ENCODE peak calls at places on chromosomes 4 and X, in seven cellular contexts. One of them, this sample, is unnamed.

GRCh38 chrX:72662020-72662747 is 51.9 kb downstream of the PHKA1 start:
- DNase-seq in WTC11: no peak
- DNase-seq in MM.1S: no peak
- DNase-seq in H9: no peak
- DNase-seq in AG09309: no peak
- DNase-seq in heart left ventricle: no peak
- DNase-seq in foreskin fibroblast: no peak
- DNase-seq in this sample: no peak

GRCh38 chr4:118087366-118087765 is 53.1 kb downstream of the NDST3 start:
- DNase-seq in WTC11: no peak
- DNase-seq in MM.1S: no peak
- DNase-seq in H9: no peak
- DNase-seq in AG09309: no peak
- DNase-seq in heart left ventricle: no peak
- DNase-seq in foreskin fibroblast: peak; percentile 19
- DNase-seq in this sample: no peak

GRCh38 chr4:11412211-11412610 is 16.5 kb downstream of the HS3ST1 start:
- DNase-seq in WTC11: no peak
- DNase-seq in MM.1S: no peak
- DNase-seq in H9: no peak
- DNase-seq in AG09309: no peak
- DNase-seq in heart left ventricle: no peak
- DNase-seq in foreskin fibroblast: no peak
- DNase-seq in this sample: no peak

GRCh38 chr4:4591071-4591470 is 49.2 kb upstream of the STX18 start:
- DNase-seq in WTC11: no peak
- DNase-seq in MM.1S: no peak
- DNase-seq in H9: no peak
- DNase-seq in AG09309: no peak
- DNase-seq in heart left ventricle: no peak
- DNase-seq in foreskin fibroblast: peak; percentile 40
- DNase-seq in this sample: no peak

GRCh38 chrX:108131471-108131870 is 39.9 kb downstream of the ATG4A start:
- DNase-seq in WTC11: no peak
- DNase-seq in MM.1S: no peak
- DNase-seq in H9: no peak
- DNase-seq in AG09309: no peak
- DNase-seq in heart left ventricle: peak; percentile 16
- DNase-seq in foreskin fibroblast: peak; percentile 57
- DNase-seq in this sample: no peak

GRCh38 chrX:86171366-86171765 is 23.1 kb downstream of the DACH2 start:
- DNase-seq in WTC11: peak; percentile 16
- DNase-seq in MM.1S: peak; percentile 49
- DNase-seq in H9: peak; percentile 45
- DNase-seq in AG09309: peak; percentile 5
- DNase-seq in heart left ventricle: no peak
- DNase-seq in foreskin fibroblast: peak; percentile 1
- DNase-seq in this sample: no peak

GRCh38 chr4:19689511-19689910 is 562.2 kb upstream of the SLIT2 start:
- DNase-seq in WTC11: no peak
- DNase-seq in MM.1S: no peak
- DNase-seq in H9: no peak
- DNase-seq in AG09309: peak; percentile 39
- DNase-seq in heart left ventricle: no peak
- DNase-seq in foreskin fibroblast: peak; percentile 75
- DNase-seq in this sample: no peak

GRCh38 chr4:164318350-164318749 is 435.6 kb upstream of the SMIM31 start:
- DNase-seq in WTC11: no peak
- DNase-seq in MM.1S: no peak
- DNase-seq in H9: no peak
- DNase-seq in AG09309: no peak
- DNase-seq in heart left ventricle: no peak
- DNase-seq in foreskin fibroblast: no peak
- DNase-seq in this sample: no peak

GRCh38 chr4:139470997-139471665 is 17.2 kb downstream of the RAB33B start:
- DNase-seq in WTC11: no peak
- DNase-seq in MM.1S: no peak
- DNase-seq in H9: no peak
- DNase-seq in AG09309: no peak
- DNase-seq in heart left ventricle: no peak
- DNase-seq in foreskin fibroblast: no peak
- DNase-seq in this sample: no peak

GRCh38 chr4:156949373-156949814 is 22.2 kb downstream of the PDGFC start:
- DNase-seq in WTC11: no peak
- DNase-seq in MM.1S: no peak
- DNase-seq in H9: no peak
- DNase-seq in AG09309: no peak
- DNase-seq in heart left ventricle: no peak
- DNase-seq in foreskin fibroblast: peak; percentile 85
- DNase-seq in this sample: no peak

GRCh38 chr4:104879367-104879766 is 267.3 kb upstream of the TET2 start:
- DNase-seq in WTC11: no peak
- DNase-seq in MM.1S: peak; percentile 57
- DNase-seq in H9: no peak
- DNase-seq in AG09309: no peak
- DNase-seq in heart left ventricle: no peak
- DNase-seq in foreskin fibroblast: no peak
- DNase-seq in this sample: no peak

GRCh38 chr4:148447672-148448071 is 5.5 kb upstream of the NR3C2 start:
- DNase-seq in WTC11: no peak
- DNase-seq in MM.1S: no peak
- DNase-seq in H9: no peak
- DNase-seq in AG09309: no peak
- DNase-seq in heart left ventricle: no peak
- DNase-seq in foreskin fibroblast: peak; percentile 39
- DNase-seq in this sample: no peak

GRCh38 chrX:17535229-17535628 is 160.2 kb downstream of the NHS start:
- DNase-seq in WTC11: peak; percentile 63
- DNase-seq in MM.1S: peak; percentile 49
- DNase-seq in H9: peak; percentile 56
- DNase-seq in AG09309: no peak
- DNase-seq in heart left ventricle: no peak
- DNase-seq in foreskin fibroblast: peak; percentile 45
- DNase-seq in this sample: peak; percentile 37

GRCh38 chrX:135112096-135112729 is 8.1 kb downstream of the ETDB start:
- DNase-seq in WTC11: peak; percentile 39
- DNase-seq in MM.1S: peak; percentile 52
- DNase-seq in H9: peak; percentile 49
- DNase-seq in AG09309: peak; percentile 2
- DNase-seq in heart left ventricle: no peak
- DNase-seq in foreskin fibroblast: peak; percentile 60
- DNase-seq in this sample: no peak

GRCh38 chr4:106370214-106370613 is 1.6 kb upstream of the GIMD1 start:
- DNase-seq in WTC11: no peak
- DNase-seq in MM.1S: no peak
- DNase-seq in H9: no peak
- DNase-seq in AG09309: no peak
- DNase-seq in heart left ventricle: no peak
- DNase-seq in foreskin fibroblast: no peak
- DNase-seq in this sample: no peak

GRCh38 chrX:12956704-12957541 is 18.0 kb upstream of the TMSB4X start:
- DNase-seq in WTC11: no peak
- DNase-seq in MM.1S: peak; percentile 88
- DNase-seq in H9: no peak
- DNase-seq in AG09309: no peak
- DNase-seq in heart left ventricle: no peak
- DNase-seq in foreskin fibroblast: peak; percentile 49
- DNase-seq in this sample: peak; percentile 71

GRCh38 chr4:107736924-107737448 is 17.0 kb upstream of the PAPSS1 start:
- DNase-seq in WTC11: peak; percentile 62
- DNase-seq in MM.1S: peak; percentile 37
- DNase-seq in H9: peak; percentile 85
- DNase-seq in AG09309: no peak
- DNase-seq in heart left ventricle: no peak
- DNase-seq in foreskin fibroblast: peak; percentile 79
- DNase-seq in this sample: peak; percentile 44

GRCh38 chrX:107579956-107580355 is 48.4 kb upstream of the PRPS1 start:
- DNase-seq in WTC11: no peak
- DNase-seq in MM.1S: no peak
- DNase-seq in H9: no peak
- DNase-seq in AG09309: no peak
- DNase-seq in heart left ventricle: no peak
- DNase-seq in foreskin fibroblast: peak; percentile 34
- DNase-seq in this sample: no peak

GRCh38 chr4:42328978-42329377 is 68.3 kb upstream of the SHISA3 start:
- DNase-seq in WTC11: no peak
- DNase-seq in MM.1S: no peak
- DNase-seq in H9: no peak
- DNase-seq in AG09309: no peak
- DNase-seq in heart left ventricle: no peak
- DNase-seq in foreskin fibroblast: no peak
- DNase-seq in this sample: no peak

GRCh38 chrX:107823456-107823855 is 2.2 kb upstream of the MID2 start:
- DNase-seq in WTC11: no peak
- DNase-seq in MM.1S: no peak
- DNase-seq in H9: no peak
- DNase-seq in AG09309: peak; percentile 39
- DNase-seq in heart left ventricle: no peak
- DNase-seq in foreskin fibroblast: peak; percentile 75
- DNase-seq in this sample: no peak

GRCh38 chr4:11857881-11858280 is 429.2 kb upstream of the HS3ST1 start:
- DNase-seq in WTC11: no peak
- DNase-seq in MM.1S: no peak
- DNase-seq in H9: no peak
- DNase-seq in AG09309: no peak
- DNase-seq in heart left ventricle: no peak
- DNase-seq in foreskin fibroblast: no peak
- DNase-seq in this sample: no peak

GRCh38 chrX:110462957-110463356 is 104.3 kb downstream of the RTL9 start:
- DNase-seq in WTC11: no peak
- DNase-seq in MM.1S: no peak
- DNase-seq in H9: no peak
- DNase-seq in AG09309: no peak
- DNase-seq in heart left ventricle: no peak
- DNase-seq in foreskin fibroblast: peak; percentile 25
- DNase-seq in this sample: no peak

GRCh38 chrX:320126-320783 is 1.7 kb upstream of the GTPBP6 start:
- DNase-seq in WTC11: peak; percentile 13
- DNase-seq in MM.1S: no peak
- DNase-seq in H9: no peak
- DNase-seq in AG09309: no peak
- DNase-seq in heart left ventricle: peak; percentile 31
- DNase-seq in foreskin fibroblast: peak; percentile 50
- DNase-seq in this sample: no peak

GRCh38 chr4:16608123-16608522 is 290.3 kb downstream of the LDB2 start:
- DNase-seq in WTC11: no peak
- DNase-seq in MM.1S: no peak
- DNase-seq in H9: no peak
- DNase-seq in AG09309: no peak
- DNase-seq in heart left ventricle: peak; percentile 20
- DNase-seq in foreskin fibroblast: no peak
- DNase-seq in this sample: no peak

GRCh38 chrX:85243761-85244410 is at the start of the genes SATL1 and ZNF711:
- DNase-seq in WTC11: peak; percentile 74
- DNase-seq in MM.1S: peak; percentile 12
- DNase-seq in H9: peak; percentile 84
- DNase-seq in AG09309: no peak
- DNase-seq in heart left ventricle: peak; percentile 15
- DNase-seq in foreskin fibroblast: peak; percentile 7
- DNase-seq in this sample: peak; percentile 48

GRCh38 chr4:155353923-155354540 is 22.7 kb downstream of the MAP9 start:
- DNase-seq in WTC11: peak; percentile 68
- DNase-seq in MM.1S: peak; percentile 59
- DNase-seq in H9: peak; percentile 45
- DNase-seq in AG09309: peak; percentile 13
- DNase-seq in heart left ventricle: peak; percentile 49
- DNase-seq in foreskin fibroblast: peak; percentile 50
- DNase-seq in this sample: no peak
- TF ChIP-seq CTCF in WTC11: peak; percentile 77
- TF ChIP-seq CTCF in MM.1S: peak; percentile 88
- TF ChIP-seq CTCF in H9: peak; percentile 93
- TF ChIP-seq CTCF in AG09309: peak; percentile 76
- TF ChIP-seq CTCF in heart left ventricle: peak; percentile 68
- TF ChIP-seq CTCF in foreskin fibroblast: peak; percentile 64
- TF ChIP-seq CTCF in this sample: peak; percentile 68

DNA sequence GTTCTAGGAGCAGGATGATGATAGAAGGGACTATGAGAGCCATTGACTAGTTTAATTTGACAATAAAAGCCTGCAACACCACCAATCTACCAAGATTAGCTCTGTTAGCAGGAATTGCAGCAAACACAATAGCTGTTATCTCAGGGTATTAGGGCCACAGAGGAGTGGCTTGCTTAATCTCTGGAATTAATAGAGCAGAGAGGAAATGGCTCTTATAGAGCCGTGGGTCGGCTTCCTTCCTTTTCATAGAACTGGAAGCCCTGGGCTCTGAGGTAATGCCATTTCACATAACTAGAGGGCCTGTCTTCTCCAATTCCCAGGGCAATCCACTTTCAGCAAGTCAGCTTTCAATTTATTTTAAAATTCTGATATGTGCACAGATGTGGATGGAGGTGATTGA is 83.0 kb downstream of the MAMLD1 start:
- DNase-seq in WTC11: no peak
- DNase-seq in MM.1S: no peak
- DNase-seq in H9: no peak
- DNase-seq in AG09309: no peak
- DNase-seq in heart left ventricle: no peak
- DNase-seq in foreskin fibroblast: no peak
- DNase-seq in this sample: no peak
- TF ChIP-seq CTCF in WTC11: no peak
- TF ChIP-seq CTCF in MM.1S: no peak
- TF ChIP-seq CTCF in H9: no peak
- TF ChIP-seq CTCF in AG09309: no peak
- TF ChIP-seq CTCF in heart left ventricle: no peak
- TF ChIP-seq CTCF in foreskin fibroblast: no peak
- TF ChIP-seq CTCF in this sample: no peak

DNA sequence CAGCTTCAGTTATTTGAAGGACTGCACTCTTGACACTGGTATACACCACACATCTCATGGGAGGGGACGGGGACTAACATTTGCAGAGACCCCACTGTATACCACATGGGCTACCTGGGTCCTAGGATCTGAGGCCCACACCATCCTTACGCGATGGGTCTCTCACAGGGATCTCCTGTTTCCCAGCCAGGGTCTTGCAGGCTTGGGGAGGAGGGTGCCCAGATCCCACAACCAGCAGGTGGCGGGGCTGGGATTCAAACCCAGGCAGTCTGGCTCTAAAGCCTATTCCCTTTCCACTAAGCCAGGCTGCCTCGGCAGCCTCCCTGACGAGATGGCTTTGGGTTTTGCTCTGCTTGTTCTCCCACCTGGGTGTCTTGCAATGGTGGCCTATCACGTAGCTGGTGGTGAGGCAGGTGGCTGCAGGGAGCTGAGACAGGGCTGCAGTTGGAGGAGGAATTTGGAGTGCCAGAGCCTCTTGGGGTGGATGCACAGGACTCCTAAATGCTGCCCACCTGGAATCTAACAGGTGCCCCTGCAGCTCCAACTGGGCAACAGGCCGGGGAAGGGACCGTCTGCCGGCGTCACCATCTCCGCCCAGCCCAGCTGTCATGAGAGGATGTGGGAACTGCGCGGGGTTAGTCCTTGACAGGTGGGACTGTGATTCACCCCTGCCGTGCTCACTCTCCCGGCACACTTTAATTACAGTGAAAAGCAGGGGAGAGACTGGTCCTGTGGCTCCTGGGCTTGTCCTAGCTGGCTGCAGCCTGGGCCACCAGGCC is 110.7 kb downstream of the PSAPL1 start:
- DNase-seq in WTC11: no peak
- DNase-seq in MM.1S: no peak
- DNase-seq in H9: no peak
- DNase-seq in AG09309: no peak
- DNase-seq in heart left ventricle: no peak
- DNase-seq in foreskin fibroblast: no peak
- DNase-seq in this sample: no peak
- TF ChIP-seq CTCF in WTC11: no peak
- TF ChIP-seq CTCF in MM.1S: no peak
- TF ChIP-seq CTCF in H9: no peak
- TF ChIP-seq CTCF in AG09309: no peak
- TF ChIP-seq CTCF in heart left ventricle: no peak
- TF ChIP-seq CTCF in foreskin fibroblast: no peak
- TF ChIP-seq CTCF in this sample: no peak

GRCh38 chr4:180860136-180860720 is 1383.0 kb upstream of the TENM3 start:
- DNase-seq in WTC11: no peak
- DNase-seq in MM.1S: no peak
- DNase-seq in H9: no peak
- DNase-seq in AG09309: no peak
- DNase-seq in heart left ventricle: no peak
- DNase-seq in foreskin fibroblast: no peak
- DNase-seq in this sample: no peak
- TF ChIP-seq CTCF in WTC11: no peak
- TF ChIP-seq CTCF in MM.1S: no peak
- TF ChIP-seq CTCF in H9: no peak
- TF ChIP-seq CTCF in AG09309: no peak
- TF ChIP-seq CTCF in heart left ventricle: no peak
- TF ChIP-seq CTCF in foreskin fibroblast: no peak
- TF ChIP-seq CTCF in this sample: no peak

This sample was measured in GM13976.